ENCODE peak calls at places on chromosomes 11 and 22, in seven cellular contexts. One of them, this sample, is unnamed.

GRCh38 chr11:10139656-10140055 is 154.4 kb downstream of the SBF2 start:
- DNase-seq in GM12878: no peak
- DNase-seq in HCT116: no peak
- DNase-seq in K562: no peak
- DNase-seq in H1: no peak
- DNase-seq in SK-N-SH: no peak
- DNase-seq in HepG2: no peak
- DNase-seq in this sample: no peak

GRCh38 chr11:120612363-120613263 is 101.1 kb downstream of the GRIK4 start:
- DNase-seq in HCT116: no peak
- DNase-seq in H1: no peak
- DNase-seq in HepG2: peak
- DNase-seq in K562: no peak
- DNase-seq in SK-N-SH: no peak
- DNase-seq in GM12878: peak
- DNase-seq in this sample: no peak

GRCh38 chr11:13269775-13270174 is 7.8 kb upstream of the BMAL1 start:
- DNase-seq in SK-N-SH: no peak
- DNase-seq in HepG2: no peak
- DNase-seq in GM12878: no peak
- DNase-seq in H1: no peak
- DNase-seq in HCT116: no peak
- DNase-seq in K562: no peak
- DNase-seq in this sample: no peak

GRCh38 chr11:102099755-102100154 is 10.5 kb upstream of the YAP1 start:
- DNase-seq in H1: no peak
- DNase-seq in HepG2: no peak
- DNase-seq in K562: no peak
- DNase-seq in SK-N-SH: no peak
- DNase-seq in HCT116: no peak
- DNase-seq in GM12878: no peak
- DNase-seq in this sample: no peak

GRCh38 chr11:36233226-36233625 is 56.0 kb downstream of the COMMD9 start:
- DNase-seq in GM12878: no peak
- DNase-seq in HCT116: no peak
- DNase-seq in SK-N-SH: no peak
- DNase-seq in K562: no peak
- DNase-seq in HepG2: no peak
- DNase-seq in H1: no peak
- DNase-seq in this sample: no peak

GRCh38 chr11:117600261-117600783 is 196.7 kb downstream of the DSCAML1 start:
- DNase-seq in SK-N-SH: no peak
- DNase-seq in HepG2: no peak
- DNase-seq in H1: no peak
- DNase-seq in HCT116: no peak
- DNase-seq in GM12878: no peak
- DNase-seq in K562: no peak
- DNase-seq in this sample: no peak

GRCh38 chr11:34599406-34599901 is 21.4 kb upstream of the EHF start:
- DNase-seq in H1: no peak
- DNase-seq in SK-N-SH: no peak
- DNase-seq in GM12878: no peak
- DNase-seq in K562: peak
- DNase-seq in HepG2: peak
- DNase-seq in HCT116: peak
- DNase-seq in this sample: no peak

GRCh38 chr11:61384271-61385242 is 7.8 kb upstream of the TMEM216 start:
- DNase-seq in SK-N-SH: no peak
- DNase-seq in HCT116: no peak
- DNase-seq in H1: peak
- DNase-seq in GM12878: no peak
- DNase-seq in HepG2: peak
- DNase-seq in K562: peak
- DNase-seq in this sample: no peak

GRCh38 chr11:725624-726202 is 19.7 kb downstream of the EPS8L2 start:
- DNase-seq in SK-N-SH: peak
- DNase-seq in GM12878: no peak
- DNase-seq in HCT116: no peak
- DNase-seq in HepG2: no peak
- DNase-seq in K562: peak
- DNase-seq in H1: peak
- DNase-seq in this sample: no peak

GRCh38 chr22:22770280-22770871 is 117.2 kb upstream of the IGLL5 start:
- DNase-seq in HCT116: no peak
- DNase-seq in GM12878: no peak
- DNase-seq in K562: peak
- DNase-seq in HepG2: peak
- DNase-seq in SK-N-SH: peak
- DNase-seq in H1: peak
- DNase-seq in this sample: peak

GRCh38 chr11:36412781-36413383 is 97.2 kb downstream of the TRAF6 start:
- DNase-seq in GM12878: no peak
- DNase-seq in HCT116: no peak
- DNase-seq in K562: no peak
- DNase-seq in HepG2: no peak
- DNase-seq in H1: no peak
- DNase-seq in SK-N-SH: no peak
- DNase-seq in this sample: no peak

GRCh38 chr11:65871811-65872548 is 620 bp downstream of the EFEMP2 start:
- DNase-seq in K562: no peak
- DNase-seq in HCT116: no peak
- DNase-seq in H1: peak
- DNase-seq in GM12878: no peak
- DNase-seq in SK-N-SH: peak
- DNase-seq in HepG2: no peak
- DNase-seq in this sample: no peak

GRCh38 chr11:68412593-68413475 is 47.7 kb upstream of the PPP6R3 start:
- DNase-seq in HepG2: no peak
- DNase-seq in GM12878: peak
- DNase-seq in HCT116: no peak
- DNase-seq in K562: no peak
- DNase-seq in H1: no peak
- DNase-seq in SK-N-SH: no peak
- DNase-seq in this sample: no peak
- TF ChIP-seq JUND in HepG2: no peak
- TF ChIP-seq JUND in GM12878: peak
- TF ChIP-seq JUND in HCT116: no peak
- TF ChIP-seq JUND in K562: no peak
- TF ChIP-seq JUND in H1: no peak
- TF ChIP-seq JUND in SK-N-SH: no peak
- TF ChIP-seq JUND in this sample: no peak

GRCh38 chr11:62923634-62924411 is 2.7 kb upstream of the CHRM1 start:
- DNase-seq in GM12878: peak
- DNase-seq in H1: peak
- DNase-seq in HepG2: no peak
- DNase-seq in HCT116: no peak
- DNase-seq in SK-N-SH: no peak
- DNase-seq in K562: no peak
- DNase-seq in this sample: peak

GRCh38 chr11:62921573-62922188 is 518 bp upstream of the CHRM1 start:
- DNase-seq in K562: no peak
- DNase-seq in HepG2: no peak
- DNase-seq in H1: no peak
- DNase-seq in SK-N-SH: peak
- DNase-seq in GM12878: no peak
- DNase-seq in HCT116: no peak
- DNase-seq in this sample: peak

GRCh38 chr11:62922189-62922589 is 1.0 kb upstream of the CHRM1 start:
- DNase-seq in K562: no peak
- DNase-seq in SK-N-SH: no peak
- DNase-seq in HepG2: no peak
- DNase-seq in HCT116: no peak
- DNase-seq in GM12878: no peak
- DNase-seq in H1: no peak
- DNase-seq in this sample: no peak

GRCh38 chr11:62921201-62921572 is at the start of gene CHRM1:
- DNase-seq in GM12878: no peak
- DNase-seq in HepG2: no peak
- DNase-seq in HCT116: no peak
- DNase-seq in H1: no peak
- DNase-seq in K562: no peak
- DNase-seq in SK-N-SH: no peak
- DNase-seq in this sample: peak

GRCh38 chr11:62922653-62923371 is 1.6 kb upstream of the CHRM1 start:
- DNase-seq in K562: peak
- DNase-seq in H1: peak
- DNase-seq in HepG2: no peak
- DNase-seq in SK-N-SH: no peak
- DNase-seq in HCT116: no peak
- DNase-seq in GM12878: no peak
- DNase-seq in this sample: peak
- TF ChIP-seq JUND in K562: no peak
- TF ChIP-seq JUND in H1: no peak
- TF ChIP-seq JUND in HepG2: no peak
- TF ChIP-seq JUND in SK-N-SH: no peak
- TF ChIP-seq JUND in HCT116: no peak
- TF ChIP-seq JUND in GM12878: no peak
- TF ChIP-seq JUND in this sample: no peak

GRCh38 chr11:2258501-2259465 is 11.6 kb downstream of the ASCL2 start:
- DNase-seq in H1: no peak
- DNase-seq in K562: no peak
- DNase-seq in GM12878: no peak
- DNase-seq in SK-N-SH: no peak
- DNase-seq in HCT116: no peak
- DNase-seq in HepG2: no peak
- DNase-seq in this sample: no peak
- TF ChIP-seq JUND in H1: no peak
- TF ChIP-seq JUND in K562: no peak
- TF ChIP-seq JUND in GM12878: no peak
- TF ChIP-seq JUND in SK-N-SH: no peak
- TF ChIP-seq JUND in HCT116: no peak
- TF ChIP-seq JUND in HepG2: no peak
- TF ChIP-seq JUND in this sample: no peak

GRCh38 chr11:44631831-44632230 is 66.4 kb downstream of the CD82 start:
- DNase-seq in K562: no peak
- DNase-seq in HCT116: no peak
- DNase-seq in HepG2: no peak
- DNase-seq in SK-N-SH: no peak
- DNase-seq in GM12878: no peak
- DNase-seq in H1: no peak
- DNase-seq in this sample: no peak

GRCh38 chr11:44637477-44637876 is 72.0 kb downstream of the CD82 start:
- DNase-seq in SK-N-SH: no peak
- DNase-seq in HCT116: no peak
- DNase-seq in K562: no peak
- DNase-seq in HepG2: no peak
- DNase-seq in GM12878: no peak
- DNase-seq in H1: no peak
- DNase-seq in this sample: no peak

GRCh38 chr11:44632466-44633123 is 67.1 kb downstream of the CD82 start:
- DNase-seq in K562: peak
- DNase-seq in GM12878: no peak
- DNase-seq in SK-N-SH: no peak
- DNase-seq in H1: peak
- DNase-seq in HepG2: peak
- DNase-seq in HCT116: peak
- DNase-seq in this sample: peak

GRCh38 chr11:44633641-44634040 is 68.2 kb downstream of the CD82 start:
- DNase-seq in H1: peak
- DNase-seq in HCT116: no peak
- DNase-seq in SK-N-SH: peak
- DNase-seq in K562: no peak
- DNase-seq in HepG2: no peak
- DNase-seq in GM12878: no peak
- DNase-seq in this sample: no peak

DNA sequence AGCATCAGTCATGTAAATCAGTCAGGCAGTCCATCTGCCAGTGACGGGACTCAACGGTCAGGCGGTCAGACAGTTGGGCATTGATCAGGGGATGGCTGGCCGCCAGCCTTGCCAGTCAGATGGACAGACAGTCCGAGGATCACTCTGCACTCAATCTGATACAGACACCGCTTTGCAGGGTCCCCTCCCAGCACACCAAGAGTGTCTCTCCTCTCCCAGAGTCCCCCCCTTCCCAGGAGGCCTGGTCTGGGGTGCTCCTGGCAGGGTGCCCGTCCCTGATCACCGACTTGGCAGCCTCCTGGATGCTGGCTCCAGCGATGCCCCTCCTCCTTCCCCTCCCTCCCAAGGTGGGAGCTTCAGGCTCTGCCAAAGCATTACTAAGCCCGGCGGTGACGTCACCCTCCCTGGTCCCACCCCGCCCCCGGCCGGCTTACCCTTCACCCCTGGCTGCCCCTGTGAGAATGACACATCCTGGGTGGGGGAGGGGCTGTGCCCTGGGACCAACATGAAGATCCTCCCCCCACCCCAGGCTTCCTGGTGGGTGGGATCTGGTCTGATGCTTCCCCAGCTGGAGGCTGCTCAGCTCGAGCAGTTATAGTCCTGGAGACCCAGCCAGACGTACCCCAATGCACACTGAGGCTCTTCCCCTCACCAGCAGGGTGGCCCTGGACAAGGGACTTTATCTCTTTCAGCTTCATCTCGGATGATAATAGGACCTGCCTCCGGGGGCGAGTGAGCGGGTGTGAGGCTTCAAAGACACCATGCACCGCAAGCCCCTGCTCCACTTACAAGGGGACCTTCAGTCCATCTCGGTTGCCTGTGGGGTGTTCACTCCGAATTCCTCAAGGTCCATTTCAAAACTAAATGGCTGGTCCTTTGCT is 69.2 kb downstream of the CD82 start:
- DNase-seq in HCT116: peak
- DNase-seq in HepG2: no peak
- DNase-seq in SK-N-SH: peak
- DNase-seq in K562: peak
- DNase-seq in H1: peak
- DNase-seq in GM12878: no peak
- DNase-seq in this sample: no peak
- TF ChIP-seq JUND in HCT116: no peak
- TF ChIP-seq JUND in HepG2: no peak
- TF ChIP-seq JUND in SK-N-SH: peak
- TF ChIP-seq JUND in K562: peak
- TF ChIP-seq JUND in H1: peak
- TF ChIP-seq JUND in GM12878: no peak
- TF ChIP-seq JUND in this sample: no peak

GRCh38 chr11:2819316-2819715 is 66.3 kb downstream of the CDKN1C start:
- DNase-seq in HepG2: no peak
- DNase-seq in GM12878: no peak
- DNase-seq in H1: no peak
- DNase-seq in K562: no peak
- DNase-seq in SK-N-SH: no peak
- DNase-seq in HCT116: no peak
- DNase-seq in this sample: no peak
- TF ChIP-seq JUND in HepG2: no peak
- TF ChIP-seq JUND in GM12878: no peak
- TF ChIP-seq JUND in H1: no peak
- TF ChIP-seq JUND in K562: no peak
- TF ChIP-seq JUND in SK-N-SH: no peak
- TF ChIP-seq JUND in HCT116: no peak
- TF ChIP-seq JUND in this sample: no peak

DNA sequence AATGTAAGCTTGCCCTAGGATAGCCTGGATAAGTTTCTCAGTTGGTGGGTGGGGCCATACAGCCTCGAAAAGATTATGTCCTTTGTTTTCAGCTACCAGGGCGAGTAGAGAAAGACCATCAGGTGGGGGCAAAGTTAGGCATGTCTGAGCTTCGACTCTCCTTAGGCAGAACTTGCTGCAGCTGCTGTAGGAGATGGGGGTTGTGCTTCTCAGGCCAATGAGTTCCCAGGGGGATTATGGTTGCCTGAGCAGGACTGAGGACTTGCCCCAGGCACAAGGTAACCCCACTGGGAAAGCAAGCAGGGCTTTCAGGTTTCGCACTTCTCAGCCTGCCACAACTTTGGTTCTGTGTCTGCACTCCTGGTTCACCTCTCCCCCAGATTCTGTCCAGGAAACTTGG is 173.4 kb upstream of the SESN3 start:
- DNase-seq in K562: no peak
- DNase-seq in GM12878: no peak
- DNase-seq in H1: no peak
- DNase-seq in HepG2: no peak
- DNase-seq in SK-N-SH: no peak
- DNase-seq in HCT116: no peak
- DNase-seq in this sample: no peak
- TF ChIP-seq JUND in K562: no peak
- TF ChIP-seq JUND in GM12878: no peak
- TF ChIP-seq JUND in H1: no peak
- TF ChIP-seq JUND in HepG2: no peak
- TF ChIP-seq JUND in SK-N-SH: no peak
- TF ChIP-seq JUND in HCT116: no peak
- TF ChIP-seq JUND in this sample: no peak

This sample was measured in T47D.